ENCODE peak calls at places on chromosomes 13 and 19, in eight cellular contexts. E is Peyer's patch, X is fibroblast of the conjunctiva, V is NCI-H774, Y is AG10803, F is neural crest cell, R is fibroblast of lung, K is ELR. O is an unnamed sample.

GRCh38 chr19:574658-575526 is 2.5 kb downstream of the BSG start:
- DNase-seq in E (no peak), X (no peak), V (no peak), Y (no peak), F (no peak), R (peak), K (peak), O (peak)

GRCh38 chr13:40922437-40923040 is 96.6 kb downstream of the ELF1 start:
- DNase-seq in E (peak), X (no peak), V (no peak), Y (no peak), F (no peak), R (no peak), K (no peak), O (no peak)

GRCh38 chr19:33740811-33741396 is 55.8 kb upstream of the KCTD15 start:
- DNase-seq in E (no peak), X (no peak), V (no peak), Y (peak), F (peak), R (peak), K (peak), O (no peak)

GRCh38 chr13:39419068-39419467 is 183.9 kb downstream of the LHFPL6 start:
- DNase-seq in E (no peak), X (no peak), V (no peak), Y (no peak), F (no peak), R (no peak), K (no peak), O (no peak)

GRCh38 chr13:54029226-54029625 is 1000.6 kb downstream of the OLFM4 start:
- DNase-seq in E (no peak), X (no peak), V (no peak), Y (no peak), F (no peak), R (peak), K (no peak), O (no peak)

GRCh38 chr19:55832676-55833075 is 877 bp upstream of the NLRP11 start:
- DNase-seq in E (no peak), X (no peak), V (no peak), Y (no peak), F (no peak), R (no peak), K (no peak), O (no peak)

GRCh38 chr13:98854448-98854847 is 102.0 kb upstream of the SLC15A1 start:
- DNase-seq in E (no peak), X (no peak), V (no peak), Y (no peak), F (no peak), R (no peak), K (no peak), O (no peak)

GRCh38 chr13:33072759-33073158 is 56.5 kb downstream of the KL start:
- DNase-seq in E (no peak), X (no peak), V (no peak), Y (no peak), F (no peak), R (no peak), K (no peak), O (no peak)

GRCh38 chr19:4584670-4585460 is 25.4 kb upstream of the SEMA6B start:
- DNase-seq in E (no peak), X (no peak), V (peak), Y (no peak), F (peak), R (no peak), K (no peak), O (peak)

GRCh38 chr13:94345374-94346195 is 133.9 kb downstream of the DCT start:
- DNase-seq in E (no peak), X (peak), V (no peak), Y (peak), F (no peak), R (peak), K (peak), O (no peak)

GRCh38 chr19:5255602-5256231 is 84.9 kb downstream of the PTPRS start:
- DNase-seq in E (no peak), X (no peak), V (no peak), Y (no peak), F (no peak), R (no peak), K (no peak), O (no peak)

GRCh38 chr19:54287456-54287855 is 6.5 kb upstream of the LILRB2 start:
- DNase-seq in E (no peak), X (no peak), V (no peak), Y (peak), F (no peak), R (peak), K (peak), O (no peak)

GRCh38 chr19:36392916-36393673 is 14.1 kb upstream of the ZFP14 start:
- DNase-seq in E (no peak), X (no peak), V (no peak), Y (no peak), F (no peak), R (no peak), K (no peak), O (no peak)

GRCh38 chr13:37288057-37288720 is 182.7 kb upstream of the CSNK1A1L start:
- DNase-seq in E (no peak), X (no peak), V (no peak), Y (no peak), F (no peak), R (no peak), K (no peak), O (no peak)

GRCh38 chr19:50994129-50994528 is 7.3 kb downstream of the KLK8 start:
- DNase-seq in E (no peak), X (no peak), V (no peak), Y (no peak), F (no peak), R (no peak), K (peak), O (no peak)

GRCh38 chr13:94157705-94158218 is 321.7 kb downstream of the DCT start:
- DNase-seq in E (no peak), X (peak), V (no peak), Y (peak), F (no peak), R (no peak), K (no peak), O (no peak)

GRCh38 chr13:113196970-113197737 is 11.3 kb downstream of the PCID2 start:
- DNase-seq in E (no peak), X (no peak), V (no peak), Y (no peak), F (no peak), R (no peak), K (no peak), O (no peak)

GRCh38 chr13:21637296-21637695 is 33.3 kb upstream of the MICU2 start:
- DNase-seq in E (peak), X (no peak), V (peak), Y (no peak), F (no peak), R (peak), K (peak), O (peak)

GRCh38 chr13:101654916-101655315 is 202.4 kb downstream of the ITGBL1 start:
- DNase-seq in E (no peak), X (no peak), V (no peak), Y (peak), F (no peak), R (peak), K (peak), O (no peak)

GRCh38 chr13:88411696-88412095 is 740.5 kb downstream of the SLITRK5 start:
- DNase-seq in E (no peak), X (no peak), V (no peak), Y (no peak), F (no peak), R (no peak), K (no peak), O (no peak)

GRCh38 chr19:4229179-4229931 is at the start of gene EBI3:
- DNase-seq in E (no peak), X (no peak), V (no peak), Y (no peak), F (peak), R (peak), K (peak), O (no peak)